ENCODE peak calls at places on chromosome 1, in five cellular contexts. One of them, this sample, is unnamed.

GRCh38 chr1:202281316-202282016 is 60.3 kb downstream of the UBE2T start:
- DNase-seq in osteoblast: peak; percentile 62
- DNase-seq in lower lobe of right lung: no peak
- DNase-seq in globus pallidus: no peak
- DNase-seq in stimulated activated CD4-positive, alpha-beta T cell treated with anti-CD3 and anti-CD28 coated beads, Interleukin-15, amount 100 ng/mL, for 24 hours: no peak
- DNase-seq in this sample: no peak

GRCh38 chr1:38031513-38031866 is 15.1 kb downstream of the POU3F1 start:
- DNase-seq in osteoblast: peak; percentile 49
- DNase-seq in lower lobe of right lung: no peak
- DNase-seq in globus pallidus: no peak
- DNase-seq in stimulated activated CD4-positive, alpha-beta T cell treated with anti-CD3 and anti-CD28 coated beads, Interleukin-15, amount 100 ng/mL, for 24 hours: no peak
- DNase-seq in this sample: no peak

GRCh38 chr1:37040773-37041172 is 6.5 kb upstream of the GRIK3 start:
- DNase-seq in osteoblast: no peak
- DNase-seq in lower lobe of right lung: no peak
- DNase-seq in globus pallidus: no peak
- DNase-seq in stimulated activated CD4-positive, alpha-beta T cell treated with anti-CD3 and anti-CD28 coated beads, Interleukin-15, amount 100 ng/mL, for 24 hours: no peak
- DNase-seq in this sample: peak; percentile 85

GRCh38 chr1:151616505-151616849 is 4.6 kb downstream of the SNX27 start:
- DNase-seq in osteoblast: no peak
- DNase-seq in lower lobe of right lung: no peak
- DNase-seq in globus pallidus: no peak
- DNase-seq in stimulated activated CD4-positive, alpha-beta T cell treated with anti-CD3 and anti-CD28 coated beads, Interleukin-15, amount 100 ng/mL, for 24 hours: no peak
- DNase-seq in this sample: no peak

GRCh38 chr1:62481681-62482080 is 44.8 kb downstream of the USP1 start:
- DNase-seq in osteoblast: peak; percentile 29
- DNase-seq in lower lobe of right lung: no peak
- DNase-seq in globus pallidus: no peak
- DNase-seq in stimulated activated CD4-positive, alpha-beta T cell treated with anti-CD3 and anti-CD28 coated beads, Interleukin-15, amount 100 ng/mL, for 24 hours: no peak
- DNase-seq in this sample: no peak

GRCh38 chr1:61589382-61589765 is 135.6 kb downstream of the TM2D1 start:
- DNase-seq in osteoblast: no peak
- DNase-seq in lower lobe of right lung: no peak
- DNase-seq in globus pallidus: no peak
- DNase-seq in stimulated activated CD4-positive, alpha-beta T cell treated with anti-CD3 and anti-CD28 coated beads, Interleukin-15, amount 100 ng/mL, for 24 hours: no peak
- DNase-seq in this sample: no peak

GRCh38 chr1:172356620-172357019 is 63.9 kb upstream of the C1orf105 start:
- DNase-seq in osteoblast: peak; percentile 14
- DNase-seq in lower lobe of right lung: no peak
- DNase-seq in globus pallidus: no peak
- DNase-seq in stimulated activated CD4-positive, alpha-beta T cell treated with anti-CD3 and anti-CD28 coated beads, Interleukin-15, amount 100 ng/mL, for 24 hours: no peak
- DNase-seq in this sample: peak; percentile 65

GRCh38 chr1:116569776-116570357 is 959 bp downstream of the CD58 start:
- DNase-seq in osteoblast: peak; percentile 34
- DNase-seq in lower lobe of right lung: peak; percentile 73
- DNase-seq in globus pallidus: no peak
- DNase-seq in stimulated activated CD4-positive, alpha-beta T cell treated with anti-CD3 and anti-CD28 coated beads, Interleukin-15, amount 100 ng/mL, for 24 hours: peak; percentile 57
- DNase-seq in this sample: no peak

GRCh38 chr1:240499012-240499411 is 112.9 kb downstream of the GREM2 start:
- DNase-seq in osteoblast: peak; percentile 91
- DNase-seq in lower lobe of right lung: no peak
- DNase-seq in globus pallidus: no peak
- DNase-seq in stimulated activated CD4-positive, alpha-beta T cell treated with anti-CD3 and anti-CD28 coated beads, Interleukin-15, amount 100 ng/mL, for 24 hours: no peak
- DNase-seq in this sample: no peak

GRCh38 chr1:30194046-30194619 is 529.3 kb downstream of the MATN1 start:
- DNase-seq in osteoblast: no peak
- DNase-seq in lower lobe of right lung: no peak
- DNase-seq in globus pallidus: no peak
- DNase-seq in stimulated activated CD4-positive, alpha-beta T cell treated with anti-CD3 and anti-CD28 coated beads, Interleukin-15, amount 100 ng/mL, for 24 hours: no peak
- DNase-seq in this sample: no peak

GRCh38 chr1:54218883-54219687 is 19.1 kb downstream of the MRPL37 start:
- DNase-seq in osteoblast: peak; percentile 23
- DNase-seq in lower lobe of right lung: no peak
- DNase-seq in globus pallidus: no peak
- DNase-seq in stimulated activated CD4-positive, alpha-beta T cell treated with anti-CD3 and anti-CD28 coated beads, Interleukin-15, amount 100 ng/mL, for 24 hours: no peak
- DNase-seq in this sample: no peak

GRCh38 chr1:246335126-246335525 is 172.0 kb downstream of the SMYD3 start:
- DNase-seq in osteoblast: no peak
- DNase-seq in lower lobe of right lung: no peak
- DNase-seq in globus pallidus: no peak
- DNase-seq in stimulated activated CD4-positive, alpha-beta T cell treated with anti-CD3 and anti-CD28 coated beads, Interleukin-15, amount 100 ng/mL, for 24 hours: no peak
- DNase-seq in this sample: no peak